ENCODE peak calls at places on chromosome 20, in ten cellular contexts. J is heart left ventricle, O is HepG2, C is K562, Z is uterus, U is stomach, B is A549, L is body of pancreas, F is IMR-90, A is sigmoid colon. M is an unnamed sample.

GRCh38 chr20:53517146-53517545 is 76.5 kb downstream of the ZNF217 start:
- DNase-seq in A (peak; percentile 52), J (no peak), O (peak; percentile 38), U (no peak), Z (no peak), L (no peak), F (peak; percentile 3), B (no peak), C (no peak), M (no peak)

GRCh38 chr20:44057698-44058675 is 129.0 kb downstream of the JPH2 start:
- DNase-seq in O (no peak), B (no peak), U (no peak), J (no peak), F (peak; percentile 44), A (peak; percentile 49), C (no peak), L (no peak), Z (no peak), M (no peak)

GRCh38 chr20:48025061-48025515 is 239.8 kb upstream of the SULF2 start:
- DNase-seq in A (no peak), L (no peak), B (no peak), O (no peak), F (peak; percentile 29), Z (peak; percentile 85), C (no peak), U (no peak), J (peak; percentile 48), M (peak; percentile 6)

GRCh38 chr20:11807070-11807741 is 110.5 kb upstream of the BTBD3 start:
- DNase-seq in C (no peak), A (no peak), U (no peak), L (no peak), J (no peak), B (peak; percentile 30), F (peak; percentile 93), Z (no peak), O (no peak), M (no peak)

GRCh38 chr20:14127831-14128230 is 132.5 kb downstream of the MACROD2 start:
- DNase-seq in U (no peak), A (no peak), C (no peak), F (no peak), O (no peak), Z (no peak), B (no peak), J (no peak), L (no peak), M (no peak)

GRCh38 chr20:33811763-33812672 is 870 bp downstream of the CHMP4B start:
- DNase-seq in O (peak; percentile 66), B (peak; percentile 62), U (peak; percentile 66), Z (peak; percentile 76), J (peak; percentile 81), L (peak; percentile 69), C (peak; percentile 61), F (peak; percentile 91), A (peak; percentile 88), M (peak; percentile 45)

GRCh38 chr20:16701296-16701695 is 28.5 kb upstream of the SNRPB2 start:
- DNase-seq in C (no peak), F (no peak), A (no peak), Z (no peak), J (no peak), U (peak; percentile 30), B (peak; percentile 33), O (peak; percentile 40), L (no peak), M (peak; percentile 3)

GRCh38 chr20:25233016-25233772 is 14.7 kb upstream of the PYGB start:
- DNase-seq in L (peak; percentile 90), J (peak; percentile 77), B (peak; percentile 95), Z (no peak), U (peak; percentile 94), O (peak; percentile 88), C (no peak), A (peak; percentile 56), F (peak; percentile 65), M (peak; percentile 72)

GRCh38 chr20:31721408-31722332 is 998 bp downstream of the BCL2L1 start:
- DNase-seq in U (peak; percentile 43), L (peak; percentile 39), J (no peak), C (no peak), B (no peak), Z (no peak), F (no peak), A (no peak), O (no peak), M (no peak)

GRCh38 chr20:31719644-31720485 is 2.8 kb downstream of the BCL2L1 start:
- DNase-seq in Z (no peak), U (peak; percentile 53), C (peak; percentile 15), A (no peak), J (no peak), B (peak; percentile 93), L (peak; percentile 47), O (peak; percentile 99), F (no peak), M (peak; percentile 68)

GRCh38 chr20:31723282-31724078 is 812 bp upstream of the BCL2L1 start:
- DNase-seq in J (peak; percentile 99), O (peak; percentile 99), L (peak; percentile 97), F (peak; percentile 98), B (peak; percentile 99), A (peak; percentile 99), U (peak; percentile 97), C (peak; percentile 100), Z (peak; percentile 97), M (peak; percentile 97)

GRCh38 chr20:31720486-31721407 is 1.9 kb downstream of the BCL2L1 start:
- DNase-seq in O (peak; percentile 94), B (no peak), U (peak; percentile 36), A (no peak), C (peak; percentile 3), Z (no peak), F (no peak), L (peak; percentile 51), J (no peak), M (peak; percentile 31)

DNA sequence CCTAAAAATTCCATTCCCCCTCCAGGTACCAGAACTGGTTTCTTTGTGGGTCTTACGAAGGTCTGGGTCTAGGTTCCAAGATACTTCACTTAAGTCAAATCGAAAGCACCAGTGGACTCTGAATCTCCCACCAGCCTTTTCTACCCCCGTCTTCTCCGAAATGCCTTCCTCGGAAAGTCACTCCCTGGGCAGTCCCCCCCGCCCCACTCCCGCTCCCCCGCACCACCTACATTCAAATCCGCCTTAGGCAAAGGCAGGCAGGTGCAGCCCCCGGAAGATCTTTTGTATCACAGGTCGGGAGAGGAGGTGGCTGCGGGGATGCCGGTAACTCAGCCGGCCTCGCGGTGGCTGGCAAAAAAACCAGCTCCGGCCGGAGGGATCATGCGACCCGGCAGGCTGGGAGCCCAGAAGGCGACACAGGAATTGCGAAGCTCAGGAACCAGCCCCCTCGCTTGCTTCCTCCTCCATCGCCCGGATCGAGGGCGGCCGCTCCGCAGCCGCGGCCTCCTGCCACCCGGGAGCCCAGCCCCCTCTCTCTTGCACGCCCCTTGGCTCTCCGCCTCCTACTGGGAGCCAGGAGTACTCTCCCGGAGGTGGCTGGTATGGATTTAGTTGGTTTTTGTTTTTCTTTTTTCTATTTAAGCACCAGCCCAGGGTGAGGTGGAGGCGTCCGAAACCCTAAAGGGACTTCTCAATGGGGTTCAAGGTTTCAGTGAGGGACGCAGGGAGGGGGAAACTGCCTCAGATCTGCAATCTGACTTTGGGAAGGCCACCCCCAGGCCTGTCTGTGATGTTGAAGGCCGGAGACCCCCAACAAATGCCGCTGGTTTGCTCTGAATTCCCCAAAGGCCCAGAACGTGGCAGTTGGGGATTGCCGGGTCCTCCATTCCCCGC is at the start of gene BCL2L1:
- DNase-seq in C (peak; percentile 77), L (peak; percentile 91), O (peak; percentile 88), F (peak; percentile 82), A (peak; percentile 94), U (peak; percentile 91), Z (peak; percentile 80), J (peak; percentile 91), B (peak; percentile 88), M (peak; percentile 91)
- TF ChIP-seq POLR2A in C (peak; percentile 63), L (peak; percentile 83), O (peak; percentile 78), F (peak; percentile 66), A (peak; percentile 30), U (peak; percentile 76), Z (peak; percentile 54), J (peak; percentile 72), B (peak; percentile 45), M (no peak)

DNA sequence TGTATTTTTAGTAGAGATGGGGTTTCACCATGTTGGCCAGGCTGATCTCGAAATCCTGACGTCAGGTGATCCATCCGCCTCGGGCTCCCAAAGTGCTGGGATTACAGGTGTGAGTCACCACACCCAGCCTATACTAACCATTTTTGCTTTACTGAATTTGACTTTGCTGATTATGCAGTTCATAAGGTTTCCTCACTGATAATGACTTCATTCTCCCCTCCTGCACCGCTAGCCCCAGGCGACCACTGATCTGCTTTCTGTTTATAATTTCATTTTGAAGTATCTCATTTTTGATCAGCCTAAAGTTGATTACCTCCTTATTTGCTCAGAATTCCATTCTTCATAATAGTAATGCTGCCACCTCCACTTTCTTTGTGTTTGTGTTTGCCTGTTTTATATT is 48.7 kb upstream of the FAM83D start:
- DNase-seq in O (no peak), L (no peak), A (no peak), U (no peak), F (no peak), C (no peak), Z (no peak), B (no peak), J (no peak), M (no peak)
- H3K4me1 ChIP-seq in O (peaks cover 7% of the 10 kb centered on the region), L (peaks cover 11% of the 10 kb centered on the region), A (no peaks in the 10 kb centered on the region), U (peaks cover 26% of the 10 kb centered on the region), F (no peaks in the 10 kb centered on the region), C (peaks cover 13% of the 10 kb centered on the region), Z (no peaks in the 10 kb centered on the region), B (peaks cover 14% of the 10 kb centered on the region), J (peaks cover 18% of the 10 kb centered on the region), M (no peaks in the 10 kb centered on the region)

GRCh38 chr20:20076297-20077065 is 24.1 kb downstream of the CFAP61 start:
- DNase-seq in L (no peak), B (no peak), U (no peak), C (no peak), J (no peak), F (peak; percentile 70), Z (no peak), A (no peak), O (no peak), M (no peak)
- TF ChIP-seq POLR2A in L (no peak), B (no peak), U (no peak), C (no peak), J (no peak), F (no peak), Z (no peak), A (no peak), O (no peak), M (no peak)

GRCh38 chr20:10673831-10674683 is at the start of gene JAG1:
- DNase-seq in C (peak; percentile 91), L (peak; percentile 99), F (peak; percentile 95), A (peak; percentile 98), J (peak; percentile 96), U (peak; percentile 98), O (peak; percentile 97), Z (peak; percentile 97), B (peak; percentile 97), M (peak; percentile 97)

GRCh38 chr20:10672579-10673127 is 1.1 kb downstream of the JAG1 start:
- DNase-seq in L (peak; percentile 66), C (peak; percentile 17), U (peak; percentile 71), A (peak; percentile 86), O (peak; percentile 49), J (peak; percentile 70), Z (peak; percentile 57), F (peak; percentile 67), B (no peak), M (peak; percentile 68)

GRCh38 chr20:10674684-10675455 is 1.1 kb upstream of the JAG1 start:
- DNase-seq in C (peak; percentile 55), A (peak; percentile 91), U (peak; percentile 84), Z (peak; percentile 74), B (peak; percentile 89), J (peak; percentile 86), F (peak; percentile 66), L (peak; percentile 85), O (peak; percentile 84), M (peak; percentile 81)

GRCh38 chr20:10671850-10672578 is 1.8 kb downstream of the JAG1 start:
- DNase-seq in O (no peak), A (peak; percentile 90), J (peak; percentile 81), U (peak; percentile 75), C (peak; percentile 15), F (peak; percentile 46), B (no peak), L (peak; percentile 72), Z (peak; percentile 80), M (peak; percentile 61)

GRCh38 chr20:10673176-10673830 is 496 bp downstream of the JAG1 start:
- DNase-seq in J (peak; percentile 37), Z (peak; percentile 40), U (peak; percentile 42), L (peak; percentile 40), C (peak; percentile 20), O (no peak), A (peak; percentile 73), F (no peak), B (no peak), M (peak; percentile 57)
- H3K4me1 ChIP-seq in J (peaks cover 10% of the 10 kb centered on the region), Z (no peaks in the 10 kb centered on the region), U (peaks cover 44% of the 10 kb centered on the region), L (peaks cover 41% of the 10 kb centered on the region), C (peaks cover 35% of the 10 kb centered on the region), O (peaks cover 45% of the 10 kb centered on the region), A (no peaks in the 10 kb centered on the region), F (peaks cover 8% of the 10 kb centered on the region), B (peaks cover 37% of the 10 kb centered on the region), M (peaks cover 33% of the 10 kb centered on the region)